ENCODE peak calls at places on chromosomes 12 and 14, in ten cellular contexts. One of them, this sample, is unnamed.

GRCh38 chr14:96626916-96627315 is 124.7 kb downstream of the PAPOLA start:
- DNase-seq in neural progenitor cell: no peak
- DNase-seq in foreskin fibroblast: no peak
- DNase-seq in skeletal muscle cell: no peak
- DNase-seq in fibroblast of the aortic adventitia: no peak
- DNase-seq in Panc1: no peak
- DNase-seq in dorsolateral prefrontal cortex: no peak
- DNase-seq in PC-9: no peak
- DNase-seq in brain microvascular endothelial cell: no peak
- DNase-seq in Peyer's patch: no peak
- DNase-seq in this sample: no peak

GRCh38 chr12:41254546-41254945 is 66.4 kb downstream of the PDZRN4 start:
- DNase-seq in neural progenitor cell: no peak
- DNase-seq in foreskin fibroblast: no peak
- DNase-seq in skeletal muscle cell: no peak
- DNase-seq in fibroblast of the aortic adventitia: no peak
- DNase-seq in Panc1: no peak
- DNase-seq in dorsolateral prefrontal cortex: no peak
- DNase-seq in PC-9: no peak
- DNase-seq in brain microvascular endothelial cell: no peak
- DNase-seq in Peyer's patch: no peak
- DNase-seq in this sample: no peak

GRCh38 chr12:5018677-5019076 is 25.0 kb upstream of the KCNA5 start:
- DNase-seq in neural progenitor cell: no peak
- DNase-seq in foreskin fibroblast: no peak
- DNase-seq in skeletal muscle cell: no peak
- DNase-seq in fibroblast of the aortic adventitia: no peak
- DNase-seq in Panc1: no peak
- DNase-seq in dorsolateral prefrontal cortex: no peak
- DNase-seq in PC-9: no peak
- DNase-seq in brain microvascular endothelial cell: no peak
- DNase-seq in Peyer's patch: no peak
- DNase-seq in this sample: no peak

GRCh38 chr12:94718114-94718513 is 67.8 kb upstream of the TMCC3 start:
- DNase-seq in neural progenitor cell: no peak
- DNase-seq in foreskin fibroblast: peak
- DNase-seq in skeletal muscle cell: no peak
- DNase-seq in fibroblast of the aortic adventitia: no peak
- DNase-seq in Panc1: no peak
- DNase-seq in dorsolateral prefrontal cortex: no peak
- DNase-seq in PC-9: no peak
- DNase-seq in brain microvascular endothelial cell: no peak
- DNase-seq in Peyer's patch: no peak
- DNase-seq in this sample: peak

GRCh38 chr12:98064501-98064900 is 450.9 kb upstream of the TMPO start:
- DNase-seq in neural progenitor cell: no peak
- DNase-seq in foreskin fibroblast: no peak
- DNase-seq in skeletal muscle cell: no peak
- DNase-seq in fibroblast of the aortic adventitia: no peak
- DNase-seq in Panc1: no peak
- DNase-seq in dorsolateral prefrontal cortex: no peak
- DNase-seq in PC-9: no peak
- DNase-seq in brain microvascular endothelial cell: no peak
- DNase-seq in Peyer's patch: no peak
- DNase-seq in this sample: no peak

GRCh38 chr14:89621009-89621421 is 204.0 kb upstream of the FOXN3 start:
- DNase-seq in neural progenitor cell: no peak
- DNase-seq in foreskin fibroblast: no peak
- DNase-seq in skeletal muscle cell: no peak
- DNase-seq in fibroblast of the aortic adventitia: no peak
- DNase-seq in Panc1: no peak
- DNase-seq in dorsolateral prefrontal cortex: no peak
- DNase-seq in PC-9: no peak
- DNase-seq in brain microvascular endothelial cell: no peak
- DNase-seq in Peyer's patch: peak
- DNase-seq in this sample: no peak

GRCh38 chr12:131048611-131048990 is 94.9 kb downstream of the ADGRD1 start:
- DNase-seq in neural progenitor cell: no peak
- DNase-seq in foreskin fibroblast: no peak
- DNase-seq in skeletal muscle cell: no peak
- DNase-seq in fibroblast of the aortic adventitia: no peak
- DNase-seq in Panc1: no peak
- DNase-seq in dorsolateral prefrontal cortex: no peak
- DNase-seq in PC-9: no peak
- DNase-seq in brain microvascular endothelial cell: no peak
- DNase-seq in Peyer's patch: no peak
- DNase-seq in this sample: no peak

GRCh38 chr12:54374555-54375257 is 9.8 kb downstream of the ZNF385A start:
- DNase-seq in neural progenitor cell: no peak
- DNase-seq in foreskin fibroblast: no peak
- DNase-seq in skeletal muscle cell: no peak
- DNase-seq in fibroblast of the aortic adventitia: no peak
- DNase-seq in Panc1: no peak
- DNase-seq in dorsolateral prefrontal cortex: no peak
- DNase-seq in PC-9: no peak
- DNase-seq in brain microvascular endothelial cell: no peak
- DNase-seq in Peyer's patch: no peak
- DNase-seq in this sample: no peak

GRCh38 chr12:64036414-64036813 is 185.7 kb downstream of the KICS2 start:
- DNase-seq in neural progenitor cell: no peak
- DNase-seq in foreskin fibroblast: peak
- DNase-seq in skeletal muscle cell: no peak
- DNase-seq in fibroblast of the aortic adventitia: peak
- DNase-seq in Panc1: no peak
- DNase-seq in dorsolateral prefrontal cortex: no peak
- DNase-seq in PC-9: no peak
- DNase-seq in brain microvascular endothelial cell: no peak
- DNase-seq in Peyer's patch: no peak
- DNase-seq in this sample: no peak

GRCh38 chr12:117662620-117663395 is 301.4 kb upstream of the NOS1 start:
- DNase-seq in neural progenitor cell: no peak
- DNase-seq in foreskin fibroblast: peak
- DNase-seq in skeletal muscle cell: no peak
- DNase-seq in fibroblast of the aortic adventitia: no peak
- DNase-seq in Panc1: no peak
- DNase-seq in dorsolateral prefrontal cortex: no peak
- DNase-seq in PC-9: no peak
- DNase-seq in brain microvascular endothelial cell: no peak
- DNase-seq in Peyer's patch: no peak
- DNase-seq in this sample: no peak

GRCh38 chr12:12008931-12009611 is 61.7 kb upstream of the BCL2L14 start:
- DNase-seq in neural progenitor cell: peak
- DNase-seq in foreskin fibroblast: peak
- DNase-seq in skeletal muscle cell: no peak
- DNase-seq in fibroblast of the aortic adventitia: no peak
- DNase-seq in Panc1: no peak
- DNase-seq in dorsolateral prefrontal cortex: no peak
- DNase-seq in PC-9: peak
- DNase-seq in brain microvascular endothelial cell: peak
- DNase-seq in Peyer's patch: peak
- DNase-seq in this sample: no peak

GRCh38 chr12:25384954-25385216 is 134.2 kb upstream of the KRAS start:
- DNase-seq in neural progenitor cell: no peak
- DNase-seq in foreskin fibroblast: no peak
- DNase-seq in skeletal muscle cell: no peak
- DNase-seq in fibroblast of the aortic adventitia: no peak
- DNase-seq in Panc1: no peak
- DNase-seq in dorsolateral prefrontal cortex: no peak
- DNase-seq in PC-9: no peak
- DNase-seq in brain microvascular endothelial cell: no peak
- DNase-seq in Peyer's patch: no peak
- DNase-seq in this sample: no peak

GRCh38 chr14:73295198-73295796 is 58.0 kb downstream of the PAPLN start:
- DNase-seq in neural progenitor cell: peak
- DNase-seq in foreskin fibroblast: peak
- DNase-seq in skeletal muscle cell: no peak
- DNase-seq in fibroblast of the aortic adventitia: peak
- DNase-seq in Panc1: no peak
- DNase-seq in dorsolateral prefrontal cortex: no peak
- DNase-seq in PC-9: no peak
- DNase-seq in brain microvascular endothelial cell: peak
- DNase-seq in Peyer's patch: no peak
- DNase-seq in this sample: no peak

GRCh38 chr12:113683566-113683965 is 211.9 kb upstream of the LHX5 start:
- DNase-seq in neural progenitor cell: no peak
- DNase-seq in foreskin fibroblast: no peak
- DNase-seq in skeletal muscle cell: no peak
- DNase-seq in fibroblast of the aortic adventitia: no peak
- DNase-seq in Panc1: no peak
- DNase-seq in dorsolateral prefrontal cortex: no peak
- DNase-seq in PC-9: no peak
- DNase-seq in brain microvascular endothelial cell: no peak
- DNase-seq in Peyer's patch: no peak
- DNase-seq in this sample: no peak

GRCh38 chr14:100900837-100901390 is 2.6 kb downstream of the RTL1 start:
- DNase-seq in neural progenitor cell: peak
- DNase-seq in foreskin fibroblast: no peak
- DNase-seq in skeletal muscle cell: no peak
- DNase-seq in fibroblast of the aortic adventitia: no peak
- DNase-seq in Panc1: no peak
- DNase-seq in dorsolateral prefrontal cortex: peak
- DNase-seq in PC-9: no peak
- DNase-seq in brain microvascular endothelial cell: no peak
- DNase-seq in Peyer's patch: peak
- DNase-seq in this sample: no peak

DNA sequence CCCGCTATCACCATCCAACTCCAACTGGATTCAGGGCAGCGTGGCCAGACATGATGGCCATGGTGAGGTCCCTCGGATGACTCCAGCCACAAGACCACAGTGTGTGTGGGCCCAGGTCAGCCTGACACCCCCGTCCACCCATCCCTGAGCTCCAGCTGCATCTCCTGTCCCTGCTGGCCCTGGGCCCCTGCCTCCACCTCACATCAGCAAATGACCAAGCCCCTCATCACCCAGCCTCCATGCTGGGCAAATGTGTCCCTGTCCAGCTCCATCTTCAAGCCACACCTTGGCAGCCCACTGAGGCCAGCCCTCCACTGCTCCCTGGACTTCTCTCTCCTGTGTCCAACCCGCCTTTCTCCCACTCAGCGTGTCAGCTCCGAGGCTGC is 3.2 kb downstream of the GPR132 start:
- DNase-seq in neural progenitor cell: no peak
- DNase-seq in foreskin fibroblast: no peak
- DNase-seq in skeletal muscle cell: no peak
- DNase-seq in fibroblast of the aortic adventitia: no peak
- DNase-seq in Panc1: no peak
- DNase-seq in dorsolateral prefrontal cortex: no peak
- DNase-seq in PC-9: no peak
- DNase-seq in brain microvascular endothelial cell: no peak
- DNase-seq in Peyer's patch: peak
- DNase-seq in this sample: no peak
- H3K4me3 ChIP-seq in neural progenitor cell: no peak
- H3K4me3 ChIP-seq in foreskin fibroblast: no peak
- H3K4me3 ChIP-seq in skeletal muscle cell: no peak
- H3K4me3 ChIP-seq in fibroblast of the aortic adventitia: no peak
- H3K4me3 ChIP-seq in Panc1: no peak
- H3K4me3 ChIP-seq in dorsolateral prefrontal cortex: no peak
- H3K4me3 ChIP-seq in PC-9: no peak
- H3K4me3 ChIP-seq in brain microvascular endothelial cell: no peak
- H3K4me3 ChIP-seq in Peyer's patch: peak
- H3K4me3 ChIP-seq in this sample: no peak

DNA sequence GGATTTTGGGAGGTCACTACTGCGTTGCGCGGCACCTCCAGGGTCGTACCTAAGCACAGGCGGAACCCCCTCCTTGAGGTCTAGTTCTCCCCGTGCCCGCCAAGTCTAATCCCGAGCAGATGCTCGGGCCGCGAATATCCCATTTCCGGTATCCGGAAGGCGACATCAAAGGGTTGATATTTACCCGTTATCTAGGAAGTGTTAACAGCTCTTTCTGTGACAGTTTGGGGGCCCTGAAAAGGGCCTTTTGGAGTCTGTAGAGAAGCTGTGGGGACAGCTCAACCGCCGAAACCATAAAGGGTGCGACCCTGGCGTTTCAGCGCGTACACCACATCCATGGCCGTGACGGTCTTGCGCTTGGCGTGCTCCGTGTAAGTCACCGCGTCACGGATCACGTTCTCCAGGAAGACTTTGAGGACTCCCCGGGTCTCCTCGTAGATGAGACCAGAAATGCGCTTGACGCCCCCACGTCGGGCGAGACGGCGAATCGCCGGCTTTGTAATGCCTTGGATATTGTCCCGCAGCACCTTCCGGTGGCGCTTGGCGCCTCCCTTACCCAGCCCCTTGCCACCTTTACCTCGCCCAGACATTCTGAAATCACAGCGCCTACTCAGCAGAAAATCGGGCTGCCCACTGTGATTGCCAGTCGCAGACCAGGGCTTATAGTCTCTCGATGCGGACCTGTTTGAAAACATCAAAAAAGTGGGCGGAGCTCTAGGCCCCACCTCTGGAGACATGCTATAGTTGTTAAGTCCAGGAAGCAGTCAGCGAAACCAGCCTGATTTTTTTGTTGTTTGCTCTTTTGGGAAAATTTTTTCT is 32.6 kb downstream of the WBP11 start:
- DNase-seq in neural progenitor cell: peak
- DNase-seq in foreskin fibroblast: peak
- DNase-seq in skeletal muscle cell: peak
- DNase-seq in fibroblast of the aortic adventitia: peak
- DNase-seq in Panc1: peak
- DNase-seq in dorsolateral prefrontal cortex: peak
- DNase-seq in PC-9: peak
- DNase-seq in brain microvascular endothelial cell: peak
- DNase-seq in Peyer's patch: peak
- DNase-seq in this sample: peak
- H3K4me3 ChIP-seq in neural progenitor cell: peak
- H3K4me3 ChIP-seq in foreskin fibroblast: peak
- H3K4me3 ChIP-seq in skeletal muscle cell: peak
- H3K4me3 ChIP-seq in fibroblast of the aortic adventitia: peak
- H3K4me3 ChIP-seq in Panc1: peak
- H3K4me3 ChIP-seq in dorsolateral prefrontal cortex: peak
- H3K4me3 ChIP-seq in PC-9: peak
- H3K4me3 ChIP-seq in brain microvascular endothelial cell: peak
- H3K4me3 ChIP-seq in Peyer's patch: peak
- H3K4me3 ChIP-seq in this sample: peak

GRCh38 chr12:103495158-103495782 is 498 bp downstream of the C12orf42 start:
- DNase-seq in neural progenitor cell: peak
- DNase-seq in foreskin fibroblast: peak
- DNase-seq in skeletal muscle cell: no peak
- DNase-seq in fibroblast of the aortic adventitia: no peak
- DNase-seq in Panc1: no peak
- DNase-seq in dorsolateral prefrontal cortex: no peak
- DNase-seq in PC-9: no peak
- DNase-seq in brain microvascular endothelial cell: no peak
- DNase-seq in Peyer's patch: peak
- DNase-seq in this sample: no peak
- H3K4me3 ChIP-seq in neural progenitor cell: peak
- H3K4me3 ChIP-seq in foreskin fibroblast: no peak
- H3K4me3 ChIP-seq in skeletal muscle cell: peak
- H3K4me3 ChIP-seq in fibroblast of the aortic adventitia: peak
- H3K4me3 ChIP-seq in Panc1: no peak
- H3K4me3 ChIP-seq in dorsolateral prefrontal cortex: peak
- H3K4me3 ChIP-seq in PC-9: no peak
- H3K4me3 ChIP-seq in brain microvascular endothelial cell: peak
- H3K4me3 ChIP-seq in Peyer's patch: peak
- H3K4me3 ChIP-seq in this sample: no peak

DNA sequence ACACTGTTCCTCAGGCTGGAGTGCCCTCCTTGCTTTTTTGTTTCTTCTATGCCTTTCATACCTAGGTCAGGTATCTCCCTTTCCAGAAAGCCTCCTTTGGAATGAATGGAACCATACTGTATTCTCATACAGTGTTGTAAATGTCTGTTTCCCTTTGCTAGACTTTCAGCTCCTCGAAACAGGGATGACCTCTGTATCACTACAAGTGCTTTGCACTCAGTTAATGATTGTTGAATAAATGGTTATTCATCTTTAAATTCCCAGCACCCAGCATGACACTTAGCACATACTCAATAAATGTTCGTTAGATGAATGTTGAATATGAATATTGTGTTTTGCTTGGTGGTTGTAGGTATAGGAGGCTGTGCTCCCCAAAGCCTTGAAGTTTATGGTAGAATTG is 5.9 kb upstream of the TULP3 start:
- DNase-seq in neural progenitor cell: no peak
- DNase-seq in foreskin fibroblast: no peak
- DNase-seq in skeletal muscle cell: no peak
- DNase-seq in fibroblast of the aortic adventitia: no peak
- DNase-seq in Panc1: no peak
- DNase-seq in dorsolateral prefrontal cortex: no peak
- DNase-seq in PC-9: no peak
- DNase-seq in brain microvascular endothelial cell: no peak
- DNase-seq in Peyer's patch: no peak
- DNase-seq in this sample: no peak
- H3K4me3 ChIP-seq in neural progenitor cell: no peak
- H3K4me3 ChIP-seq in foreskin fibroblast: no peak
- H3K4me3 ChIP-seq in skeletal muscle cell: no peak
- H3K4me3 ChIP-seq in fibroblast of the aortic adventitia: no peak
- H3K4me3 ChIP-seq in Panc1: no peak
- H3K4me3 ChIP-seq in dorsolateral prefrontal cortex: no peak
- H3K4me3 ChIP-seq in PC-9: no peak
- H3K4me3 ChIP-seq in brain microvascular endothelial cell: no peak
- H3K4me3 ChIP-seq in Peyer's patch: no peak
- H3K4me3 ChIP-seq in this sample: no peak

This sample was measured in LNCaP clone FGC.